ENCODE peak calls at places on chromosomes 5 and 9, in five cellular contexts. One of them, this sample, is unnamed.

GRCh38 chr9:77502568-77502967 is 145.6 kb downstream of the GNA14 start:
- DNase-seq in brain microvascular endothelial cell: no peak
- DNase-seq in K562: no peak
- DNase-seq in progenitor cell of endocrine pancreas: no peak
- DNase-seq in PC-3: no peak
- DNase-seq in this sample: no peak

GRCh38 chr5:127923804-127924570 is 159.6 kb upstream of the SLC12A2 start:
- DNase-seq in brain microvascular endothelial cell: no peak
- DNase-seq in K562: no peak
- DNase-seq in progenitor cell of endocrine pancreas: no peak
- DNase-seq in PC-3: no peak
- DNase-seq in this sample: no peak

GRCh38 chr5:16547200-16547842 is 69.5 kb downstream of the RETREG1 start:
- DNase-seq in brain microvascular endothelial cell: peak
- DNase-seq in K562: no peak
- DNase-seq in progenitor cell of endocrine pancreas: no peak
- DNase-seq in PC-3: no peak
- DNase-seq in this sample: no peak

GRCh38 chr9:138053996-138054752 is 176.6 kb downstream of the CACNA1B start:
- DNase-seq in brain microvascular endothelial cell: no peak
- DNase-seq in K562: no peak
- DNase-seq in progenitor cell of endocrine pancreas: no peak
- DNase-seq in PC-3: no peak
- DNase-seq in this sample: no peak

GRCh38 chr5:75536694-75537360 is 25.1 kb downstream of the POLK start:
- DNase-seq in brain microvascular endothelial cell: peak
- DNase-seq in K562: no peak
- DNase-seq in progenitor cell of endocrine pancreas: no peak
- DNase-seq in PC-3: no peak
- DNase-seq in this sample: no peak

GRCh38 chr5:150309101-150309897 is 6.6 kb upstream of the ARSI start:
- DNase-seq in brain microvascular endothelial cell: no peak
- DNase-seq in K562: no peak
- DNase-seq in progenitor cell of endocrine pancreas: no peak
- DNase-seq in PC-3: no peak
- DNase-seq in this sample: no peak

GRCh38 chr5:116970318-116970717 is 395.7 kb upstream of the SEMA6A start:
- DNase-seq in brain microvascular endothelial cell: peak
- DNase-seq in K562: no peak
- DNase-seq in progenitor cell of endocrine pancreas: no peak
- DNase-seq in PC-3: no peak
- DNase-seq in this sample: no peak

GRCh38 chr9:90107021-90107771 is 502.4 kb downstream of the GADD45G start:
- DNase-seq in brain microvascular endothelial cell: no peak
- DNase-seq in K562: no peak
- DNase-seq in progenitor cell of endocrine pancreas: no peak
- DNase-seq in PC-3: peak
- DNase-seq in this sample: no peak

GRCh38 chr5:31530541-31531265 is 1.2 kb downstream of the DROSHA start:
- DNase-seq in brain microvascular endothelial cell: no peak
- DNase-seq in K562: peak
- DNase-seq in progenitor cell of endocrine pancreas: no peak
- DNase-seq in PC-3: peak
- DNase-seq in this sample: peak

GRCh38 chr5:64301566-64301965 is 135.9 kb downstream of the RNF180 start:
- DNase-seq in brain microvascular endothelial cell: peak
- DNase-seq in K562: no peak
- DNase-seq in progenitor cell of endocrine pancreas: no peak
- DNase-seq in PC-3: peak
- DNase-seq in this sample: no peak

GRCh38 chr9:27276182-27277030 is 20.5 kb downstream of the EQTN start:
- DNase-seq in brain microvascular endothelial cell: peak
- DNase-seq in K562: peak
- DNase-seq in progenitor cell of endocrine pancreas: no peak
- DNase-seq in PC-3: peak
- DNase-seq in this sample: peak

GRCh38 chr5:179700401-179700918 is 1.7 kb downstream of the CANX start:
- DNase-seq in brain microvascular endothelial cell: peak
- DNase-seq in K562: peak
- DNase-seq in progenitor cell of endocrine pancreas: no peak
- DNase-seq in PC-3: no peak
- DNase-seq in this sample: peak
- TF ChIP-seq CTCF in brain microvascular endothelial cell: no peak
- TF ChIP-seq CTCF in K562: no peak
- TF ChIP-seq CTCF in progenitor cell of endocrine pancreas: no peak
- TF ChIP-seq CTCF in PC-3: no peak
- TF ChIP-seq CTCF in this sample: no peak

GRCh38 chr9:109198736-109199384 is 31.8 kb upstream of the FRRS1L start:
- DNase-seq in brain microvascular endothelial cell: no peak
- DNase-seq in K562: peak
- DNase-seq in progenitor cell of endocrine pancreas: no peak
- DNase-seq in PC-3: peak
- DNase-seq in this sample: no peak
- TF ChIP-seq CTCF in brain microvascular endothelial cell: peak
- TF ChIP-seq CTCF in K562: peak
- TF ChIP-seq CTCF in progenitor cell of endocrine pancreas: no peak
- TF ChIP-seq CTCF in PC-3: peak
- TF ChIP-seq CTCF in this sample: no peak

GRCh38 chr9:135291165-135291564 is 188.4 kb upstream of the PPP1R26 start:
- DNase-seq in brain microvascular endothelial cell: no peak
- DNase-seq in K562: no peak
- DNase-seq in progenitor cell of endocrine pancreas: no peak
- DNase-seq in PC-3: no peak
- DNase-seq in this sample: no peak
- TF ChIP-seq CTCF in brain microvascular endothelial cell: no peak
- TF ChIP-seq CTCF in K562: no peak
- TF ChIP-seq CTCF in progenitor cell of endocrine pancreas: no peak
- TF ChIP-seq CTCF in PC-3: no peak
- TF ChIP-seq CTCF in this sample: no peak

DNA sequence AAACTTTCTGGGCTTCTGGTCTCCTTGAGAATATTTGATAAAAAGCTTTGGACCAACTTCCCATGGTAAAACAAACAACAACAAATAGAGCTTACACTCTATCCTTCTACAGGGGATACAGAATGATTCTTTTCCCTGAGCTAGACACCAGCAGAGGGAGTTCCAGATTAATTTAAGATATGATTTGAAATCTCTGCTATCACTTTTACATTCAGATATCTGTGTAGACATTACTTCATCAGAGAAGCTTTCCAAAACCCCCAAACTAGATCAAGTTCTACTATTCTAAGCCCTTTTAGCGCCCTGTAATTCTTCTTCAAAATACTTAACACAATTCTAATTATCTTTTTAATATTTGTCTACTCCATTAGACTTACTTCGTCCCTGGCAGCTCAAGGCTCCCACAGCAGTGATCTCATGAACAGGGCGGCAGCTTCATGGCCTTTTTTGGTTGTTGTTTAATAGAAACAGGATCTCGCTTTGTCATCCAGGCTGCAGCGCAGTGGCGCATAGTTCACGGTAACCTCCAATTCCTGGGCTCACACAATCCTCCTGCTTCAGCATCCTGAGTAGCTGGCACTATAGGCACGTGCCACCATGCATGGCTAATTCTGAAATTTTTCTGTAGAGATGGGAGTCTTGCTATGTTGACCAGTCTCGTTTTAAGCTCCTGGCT is 938 bp upstream of the GALNT12 start:
- DNase-seq in brain microvascular endothelial cell: no peak
- DNase-seq in K562: no peak
- DNase-seq in progenitor cell of endocrine pancreas: no peak
- DNase-seq in PC-3: peak
- DNase-seq in this sample: no peak
- TF ChIP-seq CTCF in brain microvascular endothelial cell: peak
- TF ChIP-seq CTCF in K562: no peak
- TF ChIP-seq CTCF in progenitor cell of endocrine pancreas: peak
- TF ChIP-seq CTCF in PC-3: peak
- TF ChIP-seq CTCF in this sample: no peak

DNA sequence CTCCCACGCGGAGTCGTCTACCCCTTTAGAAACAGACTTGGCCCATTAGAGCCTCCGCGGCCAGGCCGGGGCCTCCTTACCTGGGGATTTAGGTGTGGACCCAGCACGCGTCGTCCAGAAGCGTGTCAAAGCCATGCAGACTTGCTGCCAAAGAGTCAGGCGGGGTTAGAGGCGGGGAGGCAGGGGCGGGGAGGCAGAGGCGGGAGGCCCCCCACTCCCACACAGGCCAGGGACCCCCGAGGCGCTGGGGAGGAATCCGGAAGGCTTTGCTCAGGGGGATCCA is 47.1 kb downstream of the HABP4 start:
- DNase-seq in brain microvascular endothelial cell: no peak
- DNase-seq in K562: no peak
- DNase-seq in progenitor cell of endocrine pancreas: no peak
- DNase-seq in PC-3: no peak
- DNase-seq in this sample: no peak
- TF ChIP-seq CTCF in brain microvascular endothelial cell: no peak
- TF ChIP-seq CTCF in K562: no peak
- TF ChIP-seq CTCF in progenitor cell of endocrine pancreas: no peak
- TF ChIP-seq CTCF in PC-3: no peak
- TF ChIP-seq CTCF in this sample: no peak

DNA sequence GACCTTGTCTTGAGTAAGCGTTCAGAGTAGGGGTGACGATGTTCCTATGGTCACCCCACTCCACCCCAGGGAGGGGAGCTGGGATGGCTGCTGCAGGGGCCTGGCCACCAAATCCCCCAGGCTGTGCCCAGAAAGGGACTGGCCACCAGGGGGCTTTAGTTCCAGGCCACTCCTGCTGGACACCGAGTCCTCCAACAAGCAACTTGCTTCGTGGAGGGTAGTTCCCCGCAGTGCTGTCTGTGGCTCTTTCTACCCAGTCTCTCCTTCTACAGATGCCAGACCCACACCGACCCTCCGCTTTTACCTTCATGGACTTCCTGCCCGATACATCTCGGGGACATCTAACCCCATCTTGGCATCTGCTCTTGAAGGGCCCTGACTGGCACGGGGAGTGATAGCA is 35.7 kb upstream of the GABRP start:
- DNase-seq in brain microvascular endothelial cell: peak
- DNase-seq in K562: peak
- DNase-seq in progenitor cell of endocrine pancreas: peak
- DNase-seq in PC-3: no peak
- DNase-seq in this sample: no peak
- TF ChIP-seq CTCF in brain microvascular endothelial cell: peak
- TF ChIP-seq CTCF in K562: peak
- TF ChIP-seq CTCF in progenitor cell of endocrine pancreas: peak
- TF ChIP-seq CTCF in PC-3: peak
- TF ChIP-seq CTCF in this sample: peak

GRCh38 chr9:35673132-35673997 is at the start of gene CA9:
- DNase-seq in brain microvascular endothelial cell: no peak
- DNase-seq in K562: no peak
- DNase-seq in progenitor cell of endocrine pancreas: no peak
- DNase-seq in PC-3: no peak
- DNase-seq in this sample: no peak
- TF ChIP-seq CTCF in brain microvascular endothelial cell: no peak
- TF ChIP-seq CTCF in K562: no peak
- TF ChIP-seq CTCF in progenitor cell of endocrine pancreas: no peak
- TF ChIP-seq CTCF in PC-3: no peak
- TF ChIP-seq CTCF in this sample: no peak

GRCh38 chr5:139226131-139226530 is 28.0 kb upstream of the SIL1 start:
- DNase-seq in brain microvascular endothelial cell: no peak
- DNase-seq in K562: no peak
- DNase-seq in progenitor cell of endocrine pancreas: no peak
- DNase-seq in PC-3: peak
- DNase-seq in this sample: no peak
- TF ChIP-seq CTCF in brain microvascular endothelial cell: no peak
- TF ChIP-seq CTCF in K562: no peak
- TF ChIP-seq CTCF in progenitor cell of endocrine pancreas: no peak
- TF ChIP-seq CTCF in PC-3: no peak
- TF ChIP-seq CTCF in this sample: no peak

GRCh38 chr9:91378695-91379127 is 17.0 kb upstream of the AUH start:
- DNase-seq in brain microvascular endothelial cell: peak
- DNase-seq in K562: no peak
- DNase-seq in progenitor cell of endocrine pancreas: no peak
- DNase-seq in PC-3: no peak
- DNase-seq in this sample: no peak
- TF ChIP-seq CTCF in brain microvascular endothelial cell: no peak
- TF ChIP-seq CTCF in K562: no peak
- TF ChIP-seq CTCF in progenitor cell of endocrine pancreas: no peak
- TF ChIP-seq CTCF in PC-3: no peak
- TF ChIP-seq CTCF in this sample: no peak

DNA sequence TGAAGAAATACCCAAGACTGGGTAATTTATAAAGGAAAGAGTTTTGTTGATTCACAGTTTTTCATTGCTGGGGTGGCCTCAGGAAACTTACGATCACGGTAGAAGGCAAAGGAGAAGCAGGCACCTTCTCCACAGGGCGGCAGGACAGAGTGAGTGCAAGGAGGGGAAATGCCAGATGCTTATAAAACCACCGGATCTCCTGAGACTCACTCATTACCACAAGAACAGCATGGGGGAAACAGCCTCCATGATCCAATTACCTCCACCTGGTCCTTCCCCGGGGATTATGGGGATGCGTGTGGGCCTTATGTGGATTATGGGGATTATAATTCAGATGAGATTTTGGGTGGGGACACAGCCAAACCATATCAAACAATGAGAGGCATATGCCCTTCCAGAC is 18.5 kb upstream of the RORB start:
- DNase-seq in brain microvascular endothelial cell: no peak
- DNase-seq in K562: no peak
- DNase-seq in progenitor cell of endocrine pancreas: no peak
- DNase-seq in PC-3: no peak
- DNase-seq in this sample: no peak
- TF ChIP-seq CTCF in brain microvascular endothelial cell: no peak
- TF ChIP-seq CTCF in K562: no peak
- TF ChIP-seq CTCF in progenitor cell of endocrine pancreas: no peak
- TF ChIP-seq CTCF in PC-3: no peak
- TF ChIP-seq CTCF in this sample: no peak